ENCODE peak calls at places on chromosome 5, in eight cellular contexts. J is astrocyte of the spinal cord, C is astrocyte, Q is psoas muscle, T is Calu3, K is suprapubic skin, E is ovary, U is HCT116. B is an unnamed sample.

GRCh38 chr5:107476783-107477182 is 194.0 kb downstream of the EFNA5 start:
- DNase-seq in J (no peak), C (no peak), Q (no peak), T (peak), K (no peak), E (no peak), U (no peak), B (no peak)

GRCh38 chr5:124997186-124997893 is 250.9 kb upstream of the ZNF608 start:
- DNase-seq in J (peak), C (peak), Q (no peak), T (no peak), K (no peak), E (no peak), U (no peak), B (no peak)

GRCh38 chr5:160991205-160991604 is 139.2 kb upstream of the ATP10B start:
- DNase-seq in J (no peak), C (no peak), Q (no peak), T (no peak), K (no peak), E (no peak), U (no peak), B (no peak)

GRCh38 chr5:129945031-129945430 is 40.8 kb downstream of the CHSY3 start:
- DNase-seq in J (peak), C (peak), Q (no peak), T (no peak), K (no peak), E (no peak), U (no peak), B (peak)

GRCh38 chr5:132060501-132061161 is at the start of gene IL3:
- DNase-seq in J (no peak), C (no peak), Q (no peak), T (no peak), K (peak), E (peak), U (no peak), B (no peak)

GRCh38 chr5:172871982-172872381 is 37.9 kb downstream of the ERGIC1 start:
- DNase-seq in J (peak), C (no peak), Q (no peak), T (no peak), K (no peak), E (no peak), U (no peak), B (no peak)

GRCh38 chr5:132420706-132421272 is 51.3 kb downstream of the SLC22A5 start:
- DNase-seq in J (no peak), C (no peak), Q (no peak), T (no peak), K (no peak), E (no peak), U (no peak), B (no peak)

GRCh38 chr5:72515211-72515610 is 8.0 kb upstream of the ZNF366 start:
- DNase-seq in J (no peak), C (no peak), Q (peak), T (no peak), K (no peak), E (no peak), U (no peak), B (no peak)

GRCh38 chr5:108801776-108802175 is 54.1 kb downstream of the FER start:
- DNase-seq in J (peak), C (peak), Q (no peak), T (peak), K (no peak), E (no peak), U (peak), B (peak)

GRCh38 chr5:135242496-135243193 is 156.4 kb downstream of the MACROH2A1 start:
- DNase-seq in J (peak), C (peak), Q (peak), T (no peak), K (peak), E (no peak), U (no peak), B (peak)

GRCh38 chr5:61603211-61603908 is 271.3 kb downstream of the ZSWIM6 start:
- DNase-seq in J (no peak), C (peak), Q (no peak), T (no peak), K (no peak), E (no peak), U (no peak), B (peak)

GRCh38 chr5:67287795-67288194 is 91.2 kb upstream of the CD180 start:
- DNase-seq in J (peak), C (peak), Q (no peak), T (no peak), K (no peak), E (no peak), U (no peak), B (peak)

GRCh38 chr5:36690041-36690941 is 83.9 kb downstream of the SLC1A3 start:
- DNase-seq in J (peak), C (peak), Q (peak), T (peak), K (peak), E (peak), U (peak), B (peak)

GRCh38 chr5:57007349-57007748 is 55.4 kb upstream of the MIER3 start:
- DNase-seq in J (no peak), C (no peak), Q (no peak), T (no peak), K (no peak), E (no peak), U (no peak), B (no peak)

GRCh38 chr5:69300537-69301203 is 31.9 kb downstream of the CCDC125 start:
- DNase-seq in J (no peak), C (no peak), Q (no peak), T (no peak), K (no peak), E (no peak), U (no peak), B (no peak)

GRCh38 chr5:68272289-68272688 is 56.7 kb downstream of the PIK3R1 start:
- DNase-seq in J (peak), C (no peak), Q (no peak), T (no peak), K (no peak), E (no peak), U (no peak), B (no peak)

GRCh38 chr5:168295574-168296201 is 4.2 kb downstream of the WWC1 start:
- DNase-seq in J (peak), C (peak), Q (no peak), T (peak), K (no peak), E (peak), U (no peak), B (peak)

GRCh38 chr5:133848306-133848924 is 120.0 kb downstream of the C5orf15 start:
- DNase-seq in J (peak), C (peak), Q (no peak), T (no peak), K (peak), E (no peak), U (no peak), B (no peak)

GRCh38 chr5:171484460-171484899 is 65.0 kb downstream of the FGF18 start:
- DNase-seq in J (no peak), C (no peak), Q (peak), T (peak), K (no peak), E (peak), U (peak), B (peak)

GRCh38 chr5:6712582-6713273 is 504 bp upstream of the TENT4A start:
- DNase-seq in J (peak), C (no peak), Q (peak), T (peak), K (peak), E (peak), U (peak), B (peak)

GRCh38 chr5:140561753-140562523 is 2.5 kb downstream of the APBB3 start:
- DNase-seq in J (no peak), C (no peak), Q (no peak), T (no peak), K (no peak), E (no peak), U (no peak), B (no peak)

GRCh38 chr5:41537581-41537980 is 27.2 kb upstream of the PLCXD3 start:
- DNase-seq in J (no peak), C (no peak), Q (no peak), T (no peak), K (no peak), E (no peak), U (no peak), B (no peak)

GRCh38 chr5:103178167-103178566 is 58.1 kb downstream of the PPIP5K2 start:
- DNase-seq in J (no peak), C (no peak), Q (no peak), T (no peak), K (no peak), E (no peak), U (no peak), B (no peak)

GRCh38 chr5:33530963-33531298 is 90.2 kb downstream of the TARS1 start:
- DNase-seq in J (no peak), C (no peak), Q (no peak), T (no peak), K (no peak), E (no peak), U (no peak), B (no peak)

GRCh38 chr5:168365581-168366081 is 74.2 kb downstream of the WWC1 start:
- DNase-seq in J (peak), C (peak), Q (no peak), T (peak), K (no peak), E (peak), U (peak), B (peak)

GRCh38 chr5:174751154-174751990 is 27.0 kb downstream of the MSX2 start:
- DNase-seq in J (no peak), C (peak), Q (no peak), T (peak), K (no peak), E (no peak), U (no peak), B (no peak)

GRCh38 chr5:16140417-16140816 is 39.2 kb downstream of the MARCHF11 start:
- DNase-seq in J (peak), C (no peak), Q (no peak), T (no peak), K (no peak), E (no peak), U (no peak), B (no peak)

GRCh38 chr5:176816043-176816745 is 5.8 kb downstream of the UNC5A start:
- DNase-seq in J (no peak), C (no peak), Q (no peak), T (no peak), K (no peak), E (no peak), U (no peak), B (no peak)

GRCh38 chr5:157469073-157469472 is 9.1 kb downstream of the NIPAL4 start:
- DNase-seq in J (no peak), C (no peak), Q (no peak), T (no peak), K (no peak), E (no peak), U (no peak), B (no peak)

GRCh38 chr5:151214614-151215545 is 9.0 kb downstream of the CCDC69 start:
- DNase-seq in J (no peak), C (no peak), Q (no peak), T (no peak), K (peak), E (no peak), U (no peak), B (no peak)

GRCh38 chr5:35926389-35927051 is 11.9 kb downstream of the CAPSL start:
- DNase-seq in J (peak), C (peak), Q (no peak), T (peak), K (no peak), E (no peak), U (peak), B (peak)

GRCh38 chr5:26763151-26763550 is 275.2 kb downstream of the CDH9 start:
- DNase-seq in J (peak), C (no peak), Q (no peak), T (no peak), K (no peak), E (no peak), U (no peak), B (no peak)

DNA sequence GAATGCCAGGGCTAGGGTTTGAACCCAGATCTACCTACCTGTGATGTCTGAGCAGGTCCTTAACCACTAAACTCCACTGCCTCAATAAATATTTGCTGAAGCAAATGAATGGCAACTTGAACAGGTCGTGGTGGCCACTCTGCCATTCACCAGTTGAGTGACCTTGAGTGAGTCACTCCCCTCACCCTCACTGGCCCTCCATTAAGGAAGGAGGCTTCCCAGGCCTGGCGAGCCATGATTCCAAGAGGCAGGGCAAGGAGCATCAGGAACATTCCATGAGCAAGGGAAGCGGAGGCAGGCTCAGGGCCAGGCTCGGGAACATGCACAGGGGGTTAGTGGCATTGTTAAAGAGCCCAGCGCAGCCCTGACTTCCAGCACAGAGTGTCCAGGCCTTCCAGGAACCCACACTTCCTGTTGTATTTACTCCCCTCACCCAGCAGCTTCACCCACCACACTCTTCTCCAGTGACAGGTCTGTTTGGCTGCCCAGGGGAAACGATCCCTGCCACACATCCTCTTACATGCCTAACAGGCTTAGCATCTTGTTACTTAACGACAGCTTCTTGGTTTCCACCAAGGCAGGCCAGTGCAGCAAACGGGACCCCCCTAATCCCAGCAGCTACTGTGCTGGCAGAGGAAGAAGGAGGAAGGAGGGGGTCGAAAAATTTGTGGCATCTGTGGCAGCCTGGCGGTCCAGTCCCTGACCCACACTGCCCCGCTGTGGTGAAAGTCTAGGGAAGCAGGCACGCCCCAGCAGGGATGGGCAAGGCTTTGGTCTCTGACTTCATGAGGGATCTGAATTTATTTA is 43.7 kb upstream of the TTC1 start:
- DNase-seq in J (peak), C (peak), Q (peak), T (peak), K (no peak), E (peak), U (peak), B (peak)
- TF ChIP-seq CTCF in J (peak), C (peak), Q (peak), T (peak), K (no peak), E (peak), U (peak), B (peak)

GRCh38 chr5:92962752-92963151 is 618.3 kb downstream of the NR2F1-AS1 start:
- DNase-seq in J (no peak), C (no peak), Q (no peak), T (peak), K (no peak), E (no peak), U (no peak), B (no peak)

GRCh38 chr5:92969191-92969780 is 611.7 kb downstream of the NR2F1-AS1 start:
- DNase-seq in J (no peak), C (no peak), Q (no peak), T (no peak), K (no peak), E (no peak), U (no peak), B (no peak)

DNA sequence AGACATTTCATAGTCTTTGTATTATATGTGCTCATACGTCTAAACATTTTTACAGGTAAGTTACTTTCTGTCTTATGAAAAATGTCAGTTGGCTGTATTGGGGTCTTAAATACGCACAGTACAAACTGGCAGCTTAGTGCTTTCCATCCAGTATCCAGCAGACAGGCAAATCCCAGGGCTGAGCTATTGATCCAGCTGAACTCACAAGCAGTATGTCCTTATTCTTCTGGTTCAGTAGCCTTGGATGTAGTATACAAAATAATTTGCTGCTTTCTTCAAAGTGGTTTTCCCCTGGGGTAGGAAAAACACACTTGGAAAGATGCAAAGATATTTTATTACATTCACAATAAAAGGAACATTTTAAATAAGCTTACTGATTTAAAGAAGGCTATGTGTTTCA is 617.2 kb downstream of the NR2F1-AS1 start:
- DNase-seq in J (no peak), C (no peak), Q (no peak), T (no peak), K (no peak), E (no peak), U (no peak), B (no peak)
- TF ChIP-seq CTCF in J (no peak), C (no peak), Q (no peak), T (no peak), K (no peak), E (no peak), U (no peak), B (no peak)

GRCh38 chr5:97229688-97230285 is 46.7 kb upstream of the RIOK2 start:
- DNase-seq in J (no peak), C (no peak), Q (no peak), T (no peak), K (no peak), E (no peak), U (no peak), B (no peak)
- TF ChIP-seq CTCF in J (no peak), C (no peak), Q (no peak), T (no peak), K (no peak), E (no peak), U (no peak), B (no peak)

GRCh38 chr5:99275128-99275527 is 346.3 kb upstream of the CHD1 start:
- DNase-seq in J (no peak), C (no peak), Q (no peak), T (no peak), K (no peak), E (no peak), U (no peak), B (no peak)
- TF ChIP-seq CTCF in J (no peak), C (no peak), Q (no peak), T (no peak), K (no peak), E (no peak), U (no peak), B (no peak)

GRCh38 chr5:115169392-115170127 is at the start of gene TRIM36:
- DNase-seq in J (peak), C (peak), Q (peak), T (peak), K (peak), E (peak), U (peak), B (peak)
- TF ChIP-seq CTCF in J (no peak), C (no peak), Q (peak), T (no peak), K (no peak), E (no peak), U (no peak), B (no peak)

DNA sequence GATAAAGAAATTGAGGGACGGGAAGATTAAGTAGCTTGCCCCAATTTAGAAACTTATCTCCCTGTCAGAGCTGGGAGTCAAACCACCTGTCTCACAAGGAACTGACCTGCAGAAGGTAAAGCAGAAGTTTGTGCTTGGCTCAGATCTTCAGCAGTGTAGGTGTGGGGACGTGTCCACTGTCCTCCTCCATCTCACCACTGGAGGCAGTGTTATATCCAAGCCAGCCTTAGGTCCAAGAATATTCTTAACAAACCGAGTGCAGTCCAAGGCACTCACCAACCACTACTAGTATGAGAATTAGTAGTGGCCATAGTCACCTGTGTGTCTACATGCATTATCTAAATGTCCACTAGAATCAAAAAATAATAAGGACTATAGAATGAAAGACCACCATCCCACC is 86.3 kb upstream of the IRX1 start:
- DNase-seq in J (no peak), C (no peak), Q (no peak), T (no peak), K (no peak), E (no peak), U (no peak), B (no peak)
- TF ChIP-seq CTCF in J (no peak), C (no peak), Q (no peak), T (no peak), K (no peak), E (no peak), U (no peak), B (peak)

GRCh38 chr5:137465930-137466329 is 33.2 kb downstream of the SPOCK1 start:
- DNase-seq in J (no peak), C (no peak), Q (no peak), T (no peak), K (no peak), E (no peak), U (no peak), B (no peak)

GRCh38 chr5:137466888-137467287 is 32.2 kb downstream of the SPOCK1 start:
- DNase-seq in J (peak), C (peak), Q (peak), T (no peak), K (no peak), E (no peak), U (no peak), B (peak)

GRCh38 chr5:137462816-137463520 is 36.2 kb downstream of the SPOCK1 start:
- DNase-seq in J (no peak), C (peak), Q (no peak), T (no peak), K (no peak), E (no peak), U (no peak), B (peak)

GRCh38 chr5:137461636-137462596 is 37.2 kb downstream of the SPOCK1 start:
- DNase-seq in J (no peak), C (no peak), Q (no peak), T (no peak), K (no peak), E (no peak), U (no peak), B (no peak)
- TF ChIP-seq CTCF in J (peak), C (no peak), Q (no peak), T (no peak), K (no peak), E (no peak), U (no peak), B (peak)

GRCh38 chr5:178147406-178147805 is 6.3 kb downstream of the NHP2 start:
- DNase-seq in J (no peak), C (no peak), Q (no peak), T (no peak), K (no peak), E (no peak), U (no peak), B (no peak)
- TF ChIP-seq CTCF in J (no peak), C (no peak), Q (no peak), T (no peak), K (no peak), E (no peak), U (no peak), B (no peak)

B was measured in AG10803.